ENCODE peak calls at places on chromosomes 5 and 9, in ten cellular contexts. Q is transverse colon, M is GM23338, U is GM12878, E is suprapubic skin, L is H1, T is breast epithelium, S is stomach, P is prostate gland, Y is HCT116. K is an unnamed sample.
A peak's percentile ranks its signal among the peaks of the same experiment; 100 is the strongest.

GRCh38 chr9:27194401-27195091 is 85.5 kb downstream of the TEK start:
- DNase-seq in Q (no peak), M (no peak), U (no peak), E (no peak), L (no peak), T (no peak), S (no peak), P (no peak), Y (peak; percentile 72), K (no peak)

GRCh38 chr9:82021198-82021597 is 32.6 kb downstream of the SPATA31D1 start:
- DNase-seq in Q (no peak), M (no peak), U (no peak), E (no peak), L (no peak), T (peak; percentile 60), S (no peak), P (peak; percentile 81), Y (peak; percentile 58), K (no peak)

GRCh38 chr9:127887792-127888191 is 10.3 kb upstream of the AK1 start:
- DNase-seq in Q (no peak), M (no peak), U (no peak), E (no peak), L (no peak), T (no peak), S (no peak), P (no peak), Y (no peak), K (no peak)

GRCh38 chr5:72036951-72037350 is 70.3 kb upstream of the MAP1B start:
- DNase-seq in Q (no peak), M (peak; percentile 43), U (no peak), E (no peak), L (no peak), T (no peak), S (no peak), P (no peak), Y (no peak), K (no peak)

GRCh38 chr9:38047301-38048251 is 21.5 kb downstream of the SHB start:
- DNase-seq in Q (peak; percentile 76), M (peak; percentile 91), U (no peak), E (no peak), L (peak; percentile 69), T (peak; percentile 88), S (peak; percentile 75), P (peak; percentile 74), Y (peak; percentile 93), K (peak; percentile 92)

GRCh38 chr5:142420521-142420920 is 95.7 kb upstream of the SPRY4 start:
- DNase-seq in Q (no peak), M (no peak), U (no peak), E (no peak), L (no peak), T (no peak), S (no peak), P (no peak), Y (no peak), K (no peak)

GRCh38 chr5:62578540-62578939 is at the start of gene LRRC70:
- DNase-seq in Q (no peak), M (peak; percentile 85), U (peak; percentile 35), E (no peak), L (no peak), T (no peak), S (no peak), P (no peak), Y (no peak), K (no peak)

GRCh38 chr5:177430146-177430951 is 3.9 kb downstream of the GRK6 start:
- DNase-seq in Q (peak; percentile 66), M (no peak), U (no peak), E (no peak), L (no peak), T (no peak), S (no peak), P (peak; percentile 70), Y (no peak), K (no peak)

GRCh38 chr9:81389569-81389993 is 299.8 kb downstream of the TLE1 start:
- DNase-seq in Q (peak; percentile 11), M (no peak), U (no peak), E (no peak), L (no peak), T (peak; percentile 79), S (no peak), P (no peak), Y (peak; percentile 22), K (peak; percentile 15)

GRCh38 chr5:81717221-81717620 is 33.7 kb downstream of the SSBP2 start:
- DNase-seq in Q (no peak), M (no peak), U (no peak), E (no peak), L (no peak), T (no peak), S (no peak), P (no peak), Y (no peak), K (no peak)

GRCh38 chr5:114360816-114361723 is 800 bp upstream of the KCNN2 start:
- DNase-seq in Q (no peak), M (peak; percentile 89), U (no peak), E (no peak), L (peak; percentile 72), T (no peak), S (no peak), P (peak; percentile 52), Y (no peak), K (no peak)

GRCh38 chr9:131464354-131465000 is 38.2 kb upstream of the POMT1 start:
- DNase-seq in Q (no peak), M (no peak), U (no peak), E (no peak), L (no peak), T (no peak), S (no peak), P (no peak), Y (no peak), K (no peak)

GRCh38 chr9:102911185-102911584 is 83.9 kb upstream of the CYLC2 start:
- DNase-seq in Q (no peak), M (no peak), U (no peak), E (no peak), L (no peak), T (no peak), S (no peak), P (no peak), Y (no peak), K (no peak)

DNA sequence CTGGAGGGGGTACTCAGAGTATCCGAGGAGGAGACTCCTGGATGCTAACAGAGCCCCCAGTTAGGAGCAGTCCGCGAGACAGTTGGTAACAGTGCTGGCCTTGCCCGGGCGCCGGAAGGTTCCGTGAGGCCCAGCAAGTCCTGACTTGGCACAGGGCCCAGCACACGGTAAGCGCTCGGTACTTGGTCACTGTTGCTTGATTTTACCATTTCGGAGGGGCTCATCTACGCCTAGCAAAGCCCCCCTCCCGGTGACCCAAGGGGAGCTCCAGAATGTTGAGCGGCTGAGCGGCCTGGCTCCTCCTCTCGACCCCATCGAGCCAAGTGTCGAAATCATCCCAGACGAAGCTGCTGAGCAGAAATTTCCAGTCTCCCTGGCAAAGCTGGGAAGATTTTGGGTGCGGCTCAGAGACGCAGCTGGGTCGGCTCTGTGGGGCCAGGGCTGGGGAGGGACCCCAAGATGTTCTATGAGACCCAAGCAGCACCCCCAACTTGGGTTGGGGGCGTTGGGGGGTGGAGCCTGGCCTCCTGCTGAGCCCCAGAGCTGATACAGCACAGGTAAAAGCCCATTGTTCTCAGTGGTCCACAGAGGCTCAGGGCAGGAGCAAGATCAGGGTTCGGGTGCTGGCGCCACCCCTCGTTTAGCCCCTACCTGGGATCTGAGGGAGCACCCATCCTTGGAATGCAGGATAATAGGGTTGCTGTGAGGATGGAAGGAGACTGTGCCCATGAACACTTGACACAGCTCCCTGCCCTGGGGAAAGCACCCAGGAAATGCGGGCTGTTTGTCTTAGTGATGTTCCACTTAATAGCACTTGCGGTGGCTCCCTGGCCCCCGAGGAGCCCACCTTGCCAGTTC is 137.2 kb downstream of the C9orf50 start:
- DNase-seq in Q (peak; percentile 83), M (peak; percentile 65), U (no peak), E (peak; percentile 96), L (no peak), T (peak; percentile 92), S (peak; percentile 85), P (peak; percentile 93), Y (peak; percentile 72), K (no peak)
- H3K27me3 ChIP-seq in Q (no peaks in the 10 kb centered on the region), M (peaks cover 86% of the 10 kb centered on the region), U (peaks cover 22% of the 10 kb centered on the region), E (no peaks in the 10 kb centered on the region), L (peaks cover 49% of the 10 kb centered on the region), T (no peaks in the 10 kb centered on the region), S (no peaks in the 10 kb centered on the region), P (no peaks in the 10 kb centered on the region), Y (no peaks in the 10 kb centered on the region), K (no peaks in the 10 kb centered on the region)

DNA sequence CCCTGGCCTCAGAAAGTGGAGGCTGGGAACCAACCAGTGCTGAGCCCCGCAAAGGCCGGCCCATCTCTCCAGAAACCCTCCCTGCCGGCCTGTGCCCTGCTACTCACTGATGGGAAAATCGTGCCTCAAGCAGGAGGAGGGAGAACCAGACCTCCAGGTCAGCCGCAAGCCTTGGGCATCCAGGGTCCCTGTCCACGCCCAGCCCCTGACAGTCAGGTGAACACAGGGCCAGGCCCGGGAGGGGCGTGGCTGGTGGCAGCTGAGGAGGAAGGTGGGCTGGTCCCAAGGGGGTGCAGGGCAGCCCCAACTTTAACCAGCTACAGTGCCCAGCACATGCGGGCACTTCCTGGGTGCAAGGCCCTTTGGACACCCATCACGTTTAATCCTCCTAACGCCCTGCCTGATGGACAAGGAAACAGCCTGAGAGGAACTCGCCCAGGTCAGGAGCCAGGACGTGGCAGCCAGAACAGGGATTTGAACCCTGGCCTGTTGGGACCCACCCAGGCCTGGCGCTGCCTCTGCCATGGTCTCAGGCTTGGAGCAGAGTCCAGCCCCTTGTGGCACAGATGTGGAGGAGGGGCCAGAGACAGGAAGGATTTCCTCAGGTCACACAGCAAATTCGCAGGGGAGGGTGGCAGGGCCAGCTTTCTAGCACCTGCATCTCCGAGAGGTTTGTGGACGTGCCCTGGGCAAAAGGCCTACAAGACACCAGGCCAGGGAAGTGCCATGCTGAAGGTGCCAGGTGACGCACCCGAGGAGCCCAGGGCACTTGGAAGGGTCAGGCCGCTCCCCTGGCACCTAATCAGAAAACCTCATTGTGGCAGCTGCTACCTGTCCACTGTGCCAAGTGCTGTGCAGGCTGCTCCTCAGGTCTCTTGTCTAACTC is 4.5 kb downstream of the RALGDS start:
- DNase-seq in Q (no peak), M (no peak), U (no peak), E (no peak), L (no peak), T (no peak), S (no peak), P (no peak), Y (no peak), K (no peak)
- TF ChIP-seq POLR2AphosphoS5 in Q (no peak), M (no peak), U (no peak), E (no peak), L (no peak), T (no peak), S (no peak), P (no peak), Y (no peak), K (no peak)

GRCh38 chr5:74325866-74326265 is 314.7 kb downstream of the ENC1 start:
- DNase-seq in Q (no peak), M (no peak), U (no peak), E (no peak), L (no peak), T (no peak), S (no peak), P (no peak), Y (no peak), K (no peak)
- H3K36me3 ChIP-seq in Q (no peaks in the 10 kb centered on the region), M (no peaks in the 10 kb centered on the region), U (no peaks in the 10 kb centered on the region), E (no peaks in the 10 kb centered on the region), L (no peaks in the 10 kb centered on the region), T (no peaks in the 10 kb centered on the region), S (no peaks in the 10 kb centered on the region), P (no peaks in the 10 kb centered on the region), Y (no peaks in the 10 kb centered on the region), K (no peaks in the 10 kb centered on the region)

DNA sequence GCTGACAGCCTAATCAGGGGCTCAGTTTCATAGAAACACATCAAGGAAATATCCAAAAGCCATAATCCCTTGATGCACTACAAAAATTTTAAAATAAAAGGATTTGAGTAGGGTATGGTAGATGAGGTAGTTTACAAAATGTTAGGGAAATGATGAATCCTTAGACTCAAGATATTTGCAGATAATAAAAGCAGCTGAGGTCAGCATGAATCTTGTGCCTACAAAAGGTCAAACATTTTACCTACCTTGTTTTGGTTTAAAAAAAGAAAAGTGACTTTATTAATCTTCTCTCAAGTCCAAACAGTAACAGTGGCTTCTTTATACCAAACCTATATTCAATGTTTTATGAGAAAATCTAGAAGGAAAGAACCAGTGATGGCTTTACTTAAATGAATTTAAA is 135.5 kb downstream of the BNC2 start:
- DNase-seq in Q (no peak), M (no peak), U (no peak), E (no peak), L (no peak), T (no peak), S (no peak), P (no peak), Y (no peak), K (no peak)
- H3K27me3 ChIP-seq in Q (no peaks in the 10 kb centered on the region), M (no peaks in the 10 kb centered on the region), U (no peaks in the 10 kb centered on the region), E (no peaks in the 10 kb centered on the region), L (no peaks in the 10 kb centered on the region), T (no peaks in the 10 kb centered on the region), S (no peaks in the 10 kb centered on the region), P (no peaks in the 10 kb centered on the region), Y (peaks cover 5% of the 10 kb centered on the region), K (no peaks in the 10 kb centered on the region)

K was measured in Panc1.